ENCODE peak calls at places on chromosomes 16 and 17, in ten cellular contexts. H, L, K, W, D, X, G, A, R and O are unnamed samples.

GRCh38 chr17:58535431-58535830 is 21.0 kb upstream of the MTMR4 start:
- DNase-seq in H (peak), L (no peak), K (no peak), W (no peak), D (no peak), X (peak), G (no peak), A (no peak), R (no peak), O (no peak)

GRCh38 chr17:71201639-71202038 is 919.2 kb upstream of the SOX9 start:
- DNase-seq in H (no peak), L (no peak), K (no peak), W (no peak), D (no peak), X (no peak), G (no peak), A (no peak), R (no peak), O (no peak)

GRCh38 chr16:18965555-18965954 is 18.2 kb upstream of the TMC7 start:
- DNase-seq in H (no peak), L (no peak), K (no peak), W (no peak), D (no peak), X (no peak), G (no peak), A (no peak), R (no peak), O (no peak)

GRCh38 chr17:73156887-73157870 is 7.6 kb upstream of the SSTR2 start:
- DNase-seq in H (no peak), L (no peak), K (no peak), W (no peak), D (no peak), X (no peak), G (no peak), A (no peak), R (no peak), O (no peak)

GRCh38 chr16:8026450-8026849 is 563.9 kb downstream of the TMEM114 start:
- DNase-seq in H (no peak), L (no peak), K (no peak), W (no peak), D (no peak), X (no peak), G (no peak), A (no peak), R (peak), O (no peak)

GRCh38 chr17:77032929-77033328 is 107.8 kb upstream of the SEC14L1 start:
- DNase-seq in H (no peak), L (no peak), K (no peak), W (no peak), D (no peak), X (no peak), G (no peak), A (no peak), R (no peak), O (no peak)

GRCh38 chr17:14203392-14203791 is 33.3 kb downstream of the CDRT15 start:
- DNase-seq in H (no peak), L (no peak), K (no peak), W (no peak), D (no peak), X (no peak), G (no peak), A (no peak), R (peak), O (no peak)

GRCh38 chr17:81033535-81034167 is 1.3 kb upstream of the BAIAP2 start:
- DNase-seq in H (no peak), L (no peak), K (no peak), W (no peak), D (peak), X (no peak), G (peak), A (no peak), R (no peak), O (no peak)

GRCh38 chr17:28570716-28571254 is 539 bp downstream of the PIGS start:
- DNase-seq in H (no peak), L (peak), K (no peak), W (peak), D (peak), X (no peak), G (peak), A (peak), R (peak), O (no peak)

GRCh38 chr17:43467981-43468541 is 15.7 kb upstream of the DHX8 start:
- DNase-seq in H (peak), L (no peak), K (no peak), W (peak), D (no peak), X (peak), G (no peak), A (peak), R (no peak), O (peak)

GRCh38 chr17:45906927-45907622 is 12.7 kb downstream of the MAPT start:
- DNase-seq in H (no peak), L (no peak), K (no peak), W (no peak), D (no peak), X (no peak), G (no peak), A (no peak), R (no peak), O (no peak)

GRCh38 chr17:9880582-9880999 is 24.5 kb downstream of the RCVRN start:
- DNase-seq in H (peak), L (no peak), K (no peak), W (no peak), D (no peak), X (peak), G (no peak), A (no peak), R (no peak), O (no peak)

GRCh38 chr16:67530013-67530939 is 1.6 kb downstream of the RIPOR1 start:
- DNase-seq in H (peak), L (peak), K (peak), W (peak), D (peak), X (peak), G (peak), A (peak), R (peak), O (no peak)

GRCh38 chr17:59892251-59892848 is 393 bp downstream of the TUBD1 start:
- DNase-seq in H (no peak), L (no peak), K (no peak), W (no peak), D (peak), X (no peak), G (no peak), A (no peak), R (peak), O (no peak)

GRCh38 chr16:5446623-5447240 is 349.1 kb upstream of the EEF2KMT start:
- DNase-seq in H (no peak), L (no peak), K (no peak), W (no peak), D (no peak), X (no peak), G (no peak), A (no peak), R (peak), O (no peak)

GRCh38 chr16:87235810-87236515 is 81.2 kb downstream of the C16orf95 start:
- DNase-seq in H (no peak), L (peak), K (no peak), W (no peak), D (no peak), X (no peak), G (no peak), A (no peak), R (peak), O (no peak)

GRCh38 chr17:69606142-69606800 is 191.8 kb downstream of the MAP2K6 start:
- DNase-seq in H (no peak), L (no peak), K (no peak), W (no peak), D (no peak), X (no peak), G (no peak), A (no peak), R (no peak), O (no peak)

GRCh38 chr17:8857919-8858318 is 9.6 kb downstream of the PIK3R6 start:
- DNase-seq in H (peak), L (peak), K (no peak), W (no peak), D (no peak), X (peak), G (no peak), A (no peak), R (peak), O (no peak)

GRCh38 chr17:76558210-76559095 is 18.6 kb downstream of the PRCD start:
- DNase-seq in H (peak), L (no peak), K (no peak), W (no peak), D (no peak), X (no peak), G (no peak), A (no peak), R (no peak), O (no peak)

GRCh38 chr17:27603446-27603820 is 27.6 kb upstream of the LGALS9 start:
- DNase-seq in H (no peak), L (no peak), K (no peak), W (no peak), D (no peak), X (no peak), G (no peak), A (no peak), R (no peak), O (no peak)

GRCh38 chr17:40480501-40481003 is 20.9 kb downstream of the TNS4 start:
- DNase-seq in H (no peak), L (peak), K (no peak), W (no peak), D (peak), X (no peak), G (no peak), A (no peak), R (no peak), O (no peak)

GRCh38 chr16:85685251-85685650 is 3.5 kb downstream of the GINS2 start:
- DNase-seq in H (no peak), L (no peak), K (no peak), W (no peak), D (no peak), X (no peak), G (no peak), A (no peak), R (no peak), O (no peak)

GRCh38 chr17:4204676-4205075 is 59.1 kb downstream of the ANKFY1 start:
- DNase-seq in H (peak), L (no peak), K (peak), W (peak), D (no peak), X (peak), G (no peak), A (no peak), R (no peak), O (peak)

GRCh38 chr17:56910509-56911235 is 3.2 kb downstream of the TRIM25 start:
- DNase-seq in H (no peak), L (no peak), K (no peak), W (no peak), D (no peak), X (no peak), G (no peak), A (no peak), R (no peak), O (no peak)

GRCh38 chr17:56913000-56913866 is 616 bp downstream of the TRIM25 start:
- DNase-seq in H (peak), L (no peak), K (no peak), W (peak), D (no peak), X (no peak), G (peak), A (no peak), R (peak), O (no peak)

GRCh38 chr17:56912105-56912999 is 1.5 kb downstream of the TRIM25 start:
- DNase-seq in H (peak), L (no peak), K (peak), W (peak), D (no peak), X (peak), G (no peak), A (no peak), R (no peak), O (no peak)

GRCh38 chr17:56908061-56908542 is 5.7 kb downstream of the TRIM25 start:
- DNase-seq in H (no peak), L (peak), K (no peak), W (no peak), D (peak), X (no peak), G (peak), A (no peak), R (no peak), O (no peak)

GRCh38 chr17:56909742-56910508 is 3.9 kb downstream of the TRIM25 start:
- DNase-seq in H (no peak), L (no peak), K (no peak), W (no peak), D (no peak), X (no peak), G (no peak), A (no peak), R (no peak), O (no peak)
- H3K4me3 ChIP-seq in H (no peak), L (no peak), K (no peak), W (no peak), D (peak), X (no peak), G (peak), A (no peak), R (no peak), O (peak)

GRCh38 chr17:7551396-7551795 is 2.5 kb downstream of the TNFSF12 start:
- DNase-seq in H (no peak), L (no peak), K (no peak), W (no peak), D (no peak), X (no peak), G (no peak), A (no peak), R (no peak), O (no peak)

GRCh38 chr17:7550359-7550758 is 1.5 kb downstream of the TNFSF12 start:
- DNase-seq in H (no peak), L (no peak), K (no peak), W (no peak), D (no peak), X (no peak), G (no peak), A (no peak), R (no peak), O (no peak)

GRCh38 chr17:7552621-7553051 is 3.8 kb downstream of the TNFSF12 start:
- DNase-seq in H (no peak), L (peak), K (no peak), W (no peak), D (peak), X (no peak), G (no peak), A (no peak), R (no peak), O (no peak)

GRCh38 chr17:7549401-7550055 is 670 bp downstream of the TNFSF12 start:
- DNase-seq in H (no peak), L (peak), K (no peak), W (peak), D (peak), X (no peak), G (no peak), A (peak), R (no peak), O (no peak)

GRCh38 chr17:7548585-7549400 is at the start of gene TNFSF12:
- DNase-seq in H (peak), L (peak), K (peak), W (peak), D (peak), X (no peak), G (peak), A (peak), R (peak), O (no peak)
- TF ChIP-seq CTCF in H (peak), L (peak), K (peak), W (peak), D (no peak), X (no peak), G (no peak), A (no peak), R (no peak), O (no peak)

GRCh38 chr17:83198366-83199341 is 119.2 kb downstream of the METRNL start:
- DNase-seq in H (no peak), L (peak), K (no peak), W (peak), D (peak), X (no peak), G (peak), A (peak), R (no peak), O (no peak)
- H3K4me3 ChIP-seq in H (no peak), L (peak), K (no peak), W (no peak), D (no peak), X (no peak), G (no peak), A (no peak), R (no peak), O (no peak)

DNA sequence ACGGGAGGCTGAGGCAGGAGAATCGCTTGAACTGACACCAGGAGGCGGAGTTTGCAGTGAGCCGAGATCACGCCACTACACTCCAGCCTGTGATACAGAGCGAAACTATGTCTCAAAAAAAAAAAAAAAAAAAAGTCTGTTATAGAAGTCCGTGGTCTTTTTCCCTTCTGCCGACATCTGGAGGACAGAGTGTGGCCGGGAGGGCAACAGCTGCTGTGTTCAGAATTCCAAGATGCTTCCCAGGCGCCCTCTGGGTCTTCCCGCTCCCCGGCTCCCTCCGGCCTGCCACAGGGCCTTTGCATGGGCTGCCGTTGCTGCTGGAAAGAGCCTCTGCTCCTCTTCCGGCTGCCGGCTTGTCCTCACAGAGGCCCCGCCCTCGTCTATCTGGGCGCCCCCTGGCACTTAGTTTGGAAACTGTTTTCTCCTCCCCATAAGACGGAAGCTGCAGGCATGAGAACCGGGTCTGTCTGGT is 2.4 kb upstream of the CACNA1H start:
- DNase-seq in H (no peak), L (no peak), K (peak), W (no peak), D (no peak), X (peak), G (no peak), A (no peak), R (peak), O (peak)
- TF ChIP-seq CTCF in H (no peak), L (no peak), K (no peak), W (no peak), D (no peak), X (no peak), G (no peak), A (no peak), R (peak), O (no peak)

GRCh38 chr17:15264542-15264941 is 584 bp downstream of the PMP22 start:
- DNase-seq in H (no peak), L (no peak), K (no peak), W (no peak), D (peak), X (no peak), G (no peak), A (no peak), R (no peak), O (no peak)

GRCh38 chr17:15263206-15263579 is 1.9 kb downstream of the PMP22 start:
- DNase-seq in H (peak), L (peak), K (peak), W (peak), D (peak), X (peak), G (peak), A (peak), R (peak), O (no peak)

GRCh38 chr17:15265131-15265530 is at the start of gene PMP22:
- DNase-seq in H (peak), L (no peak), K (no peak), W (peak), D (peak), X (peak), G (no peak), A (no peak), R (peak), O (no peak)

GRCh38 chr17:15262291-15263205 is 2.6 kb downstream of the PMP22 start:
- DNase-seq in H (peak), L (peak), K (peak), W (peak), D (peak), X (peak), G (peak), A (peak), R (peak), O (peak)

DNA sequence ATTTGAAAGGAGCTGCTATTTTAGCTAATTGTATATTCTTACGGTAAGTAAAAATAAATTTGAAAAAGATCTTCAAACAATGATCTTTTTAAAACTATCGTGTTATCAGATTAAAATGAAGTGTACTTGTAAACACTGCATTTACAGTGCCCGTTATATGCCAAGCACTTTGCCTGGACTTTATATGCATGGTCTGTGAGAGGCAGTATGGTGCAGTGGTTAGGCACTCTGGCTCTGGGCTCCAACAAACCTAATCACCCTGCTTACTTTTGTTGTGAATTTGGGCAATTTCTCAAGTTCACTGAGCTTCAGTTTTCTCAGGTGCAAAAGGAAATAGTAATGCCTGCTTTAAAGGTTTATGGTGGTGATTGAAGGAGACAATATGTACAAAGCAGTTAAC is 1.4 kb downstream of the PMP22 start:
- DNase-seq in H (no peak), L (no peak), K (no peak), W (no peak), D (no peak), X (peak), G (no peak), A (no peak), R (no peak), O (no peak)
- H3K4me3 ChIP-seq in H (no peak), L (no peak), K (peak), W (peak), D (no peak), X (peak), G (peak), A (peak), R (peak), O (peak)

DNA sequence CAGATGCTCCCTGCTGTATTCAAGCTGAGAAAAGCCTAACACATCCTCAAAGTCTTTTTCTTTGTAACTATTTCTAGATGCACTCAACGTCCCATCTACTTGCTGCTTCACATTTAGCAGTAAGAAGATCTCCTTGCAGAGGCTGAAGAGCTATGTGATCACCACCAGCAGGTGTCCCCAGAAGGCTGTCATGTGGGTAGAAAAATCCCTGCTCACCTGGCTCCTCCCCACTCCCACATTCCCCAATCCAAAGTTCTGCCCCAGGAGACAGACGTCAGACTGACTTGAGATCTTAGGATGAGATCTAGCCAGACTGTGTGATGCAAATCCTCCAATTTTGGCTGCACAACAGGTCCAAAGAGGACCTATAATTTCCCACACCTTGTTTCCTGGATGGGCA is 1.1 kb downstream of the CCL13 start:
- DNase-seq in H (no peak), L (no peak), K (no peak), W (no peak), D (no peak), X (no peak), G (no peak), A (no peak), R (peak), O (no peak)
- TF ChIP-seq CTCF in H (no peak), L (no peak), K (no peak), W (no peak), D (no peak), X (no peak), G (no peak), A (no peak), R (peak), O (no peak)

GRCh38 chr16:88611220-88611821 is 27.1 kb upstream of the IL17C start:
- DNase-seq in H (no peak), L (no peak), K (no peak), W (no peak), D (no peak), X (no peak), G (no peak), A (no peak), R (peak), O (no peak)
- H3K4me3 ChIP-seq in H (no peak), L (no peak), K (no peak), W (no peak), D (no peak), X (no peak), G (no peak), A (peak), R (peak), O (no peak)

GRCh38 chr17:34755371-34755770 is 176.0 kb downstream of the TMEM132E start:
- DNase-seq in H (no peak), L (no peak), K (no peak), W (peak), D (no peak), X (no peak), G (no peak), A (peak), R (no peak), O (no peak)

GRCh38 chr17:34750004-34750403 is 170.6 kb downstream of the TMEM132E start:
- DNase-seq in H (no peak), L (no peak), K (no peak), W (peak), D (no peak), X (no peak), G (no peak), A (no peak), R (no peak), O (no peak)
- TF ChIP-seq CTCF in H (no peak), L (no peak), K (no peak), W (no peak), D (no peak), X (no peak), G (no peak), A (no peak), R (peak), O (peak)